ENCODE peak calls at places on chromosome X, in seven cellular contexts. One of them, this sample, is unnamed.

GRCh38 chrX:48835524-48836329 is at the start of gene PCSK1N:
- DNase-seq in iris pigment epithelial cell: no peak
- DNase-seq in SW480: peak; percentile 65
- DNase-seq in stimulated activated CD4-positive, alpha-beta T cell treated with anti-CD3 and anti-CD28 coated beads, Interleukin-4, amount 100 ng/mL, for 24 hours: peak; percentile 11
- DNase-seq in NB4: no peak
- DNase-seq in GM19239: no peak
- DNase-seq in amygdala: peak; percentile 3
- DNase-seq in this sample: peak; percentile 41

GRCh38 chrX:150364347-150365050 is 1.4 kb downstream of the MAMLD1 start:
- DNase-seq in stimulated activated CD4-positive, alpha-beta T cell treated with anti-CD3 and anti-CD28 coated beads, Interleukin-4, amount 100 ng/mL, for 24 hours: peak; percentile 16
- DNase-seq in SW480: peak; percentile 20
- DNase-seq in iris pigment epithelial cell: peak; percentile 34
- DNase-seq in GM19239: no peak
- DNase-seq in NB4: peak; percentile 46
- DNase-seq in amygdala: no peak
- DNase-seq in this sample: peak; percentile 22

GRCh38 chrX:72247206-72247944 is 8.5 kb upstream of the ERCC6L start:
- DNase-seq in amygdala: no peak
- DNase-seq in NB4: no peak
- DNase-seq in GM19239: no peak
- DNase-seq in stimulated activated CD4-positive, alpha-beta T cell treated with anti-CD3 and anti-CD28 coated beads, Interleukin-4, amount 100 ng/mL, for 24 hours: no peak
- DNase-seq in iris pigment epithelial cell: peak; percentile 53
- DNase-seq in SW480: no peak
- DNase-seq in this sample: no peak

GRCh38 chrX:123475068-123475724 is 257.7 kb downstream of the THOC2 start:
- DNase-seq in SW480: no peak
- DNase-seq in amygdala: no peak
- DNase-seq in NB4: no peak
- DNase-seq in stimulated activated CD4-positive, alpha-beta T cell treated with anti-CD3 and anti-CD28 coated beads, Interleukin-4, amount 100 ng/mL, for 24 hours: no peak
- DNase-seq in GM19239: no peak
- DNase-seq in iris pigment epithelial cell: peak; percentile 1
- DNase-seq in this sample: no peak

GRCh38 chrX:154908821-154909220 is 22.7 kb downstream of the F8A1 start:
- DNase-seq in amygdala: no peak
- DNase-seq in iris pigment epithelial cell: no peak
- DNase-seq in GM19239: no peak
- DNase-seq in NB4: no peak
- DNase-seq in SW480: no peak
- DNase-seq in stimulated activated CD4-positive, alpha-beta T cell treated with anti-CD3 and anti-CD28 coated beads, Interleukin-4, amount 100 ng/mL, for 24 hours: no peak
- DNase-seq in this sample: no peak

GRCh38 chrX:46573331-46573895 is at the start of gene CHST7:
- DNase-seq in iris pigment epithelial cell: peak; percentile 64
- DNase-seq in stimulated activated CD4-positive, alpha-beta T cell treated with anti-CD3 and anti-CD28 coated beads, Interleukin-4, amount 100 ng/mL, for 24 hours: peak; percentile 53
- DNase-seq in amygdala: peak; percentile 1
- DNase-seq in SW480: peak; percentile 71
- DNase-seq in GM19239: no peak
- DNase-seq in NB4: peak; percentile 78
- DNase-seq in this sample: peak; percentile 57

GRCh38 chrX:66232296-66232695 is 68.2 kb downstream of the HEPH start:
- DNase-seq in NB4: no peak
- DNase-seq in iris pigment epithelial cell: no peak
- DNase-seq in GM19239: no peak
- DNase-seq in SW480: no peak
- DNase-seq in amygdala: no peak
- DNase-seq in stimulated activated CD4-positive, alpha-beta T cell treated with anti-CD3 and anti-CD28 coated beads, Interleukin-4, amount 100 ng/mL, for 24 hours: no peak
- DNase-seq in this sample: no peak

GRCh38 chrX:39809326-39809725 is 288.4 kb downstream of the BCOR start:
- DNase-seq in amygdala: no peak
- DNase-seq in NB4: peak; percentile 41
- DNase-seq in GM19239: no peak
- DNase-seq in SW480: no peak
- DNase-seq in iris pigment epithelial cell: peak; percentile 48
- DNase-seq in stimulated activated CD4-positive, alpha-beta T cell treated with anti-CD3 and anti-CD28 coated beads, Interleukin-4, amount 100 ng/mL, for 24 hours: no peak
- DNase-seq in this sample: no peak

GRCh38 chrX:145821291-145821897 is 3.8 kb downstream of the SLITRK2 start:
- DNase-seq in amygdala: peak; percentile 55
- DNase-seq in SW480: no peak
- DNase-seq in NB4: no peak
- DNase-seq in iris pigment epithelial cell: no peak
- DNase-seq in GM19239: no peak
- DNase-seq in stimulated activated CD4-positive, alpha-beta T cell treated with anti-CD3 and anti-CD28 coated beads, Interleukin-4, amount 100 ng/mL, for 24 hours: no peak
- DNase-seq in this sample: no peak

GRCh38 chrX:139106111-139106510 is 394.6 kb upstream of the FGF13 start:
- DNase-seq in stimulated activated CD4-positive, alpha-beta T cell treated with anti-CD3 and anti-CD28 coated beads, Interleukin-4, amount 100 ng/mL, for 24 hours: no peak
- DNase-seq in GM19239: no peak
- DNase-seq in iris pigment epithelial cell: peak; percentile 16
- DNase-seq in NB4: no peak
- DNase-seq in amygdala: no peak
- DNase-seq in SW480: no peak
- DNase-seq in this sample: no peak

GRCh38 chrX:110847334-110847733 is 51.7 kb upstream of the CHRDL1 start:
- DNase-seq in GM19239: no peak
- DNase-seq in stimulated activated CD4-positive, alpha-beta T cell treated with anti-CD3 and anti-CD28 coated beads, Interleukin-4, amount 100 ng/mL, for 24 hours: no peak
- DNase-seq in SW480: peak; percentile 42
- DNase-seq in NB4: peak; percentile 58
- DNase-seq in iris pigment epithelial cell: peak; percentile 59
- DNase-seq in amygdala: no peak
- DNase-seq in this sample: no peak

GRCh38 chrX:44871114-44871645 is 1.8 kb upstream of the KDM6A start:
- DNase-seq in iris pigment epithelial cell: no peak
- DNase-seq in stimulated activated CD4-positive, alpha-beta T cell treated with anti-CD3 and anti-CD28 coated beads, Interleukin-4, amount 100 ng/mL, for 24 hours: no peak
- DNase-seq in NB4: no peak
- DNase-seq in GM19239: no peak
- DNase-seq in amygdala: no peak
- DNase-seq in SW480: no peak
- DNase-seq in this sample: no peak

GRCh38 chrX:11376163-11376562 is 83.0 kb downstream of the AMELX start:
- DNase-seq in stimulated activated CD4-positive, alpha-beta T cell treated with anti-CD3 and anti-CD28 coated beads, Interleukin-4, amount 100 ng/mL, for 24 hours: no peak
- DNase-seq in SW480: no peak
- DNase-seq in amygdala: no peak
- DNase-seq in GM19239: no peak
- DNase-seq in NB4: no peak
- DNase-seq in iris pigment epithelial cell: no peak
- DNase-seq in this sample: no peak

GRCh38 chrX:50081282-50081955 is 119.4 kb downstream of the AKAP4 start:
- DNase-seq in amygdala: no peak
- DNase-seq in iris pigment epithelial cell: peak; percentile 29
- DNase-seq in stimulated activated CD4-positive, alpha-beta T cell treated with anti-CD3 and anti-CD28 coated beads, Interleukin-4, amount 100 ng/mL, for 24 hours: no peak
- DNase-seq in SW480: peak; percentile 13
- DNase-seq in NB4: peak; percentile 37
- DNase-seq in GM19239: no peak
- DNase-seq in this sample: no peak

GRCh38 chrX:8988456-8988855 is 45.5 kb downstream of the FAM9B start:
- DNase-seq in GM19239: no peak
- DNase-seq in stimulated activated CD4-positive, alpha-beta T cell treated with anti-CD3 and anti-CD28 coated beads, Interleukin-4, amount 100 ng/mL, for 24 hours: peak; percentile 47
- DNase-seq in NB4: peak; percentile 1
- DNase-seq in SW480: peak; percentile 80
- DNase-seq in iris pigment epithelial cell: peak; percentile 23
- DNase-seq in amygdala: no peak
- DNase-seq in this sample: peak; percentile 9

GRCh38 chrX:149877636-149878035 is 3.3 kb upstream of the MAGEA8 start:
- DNase-seq in NB4: no peak
- DNase-seq in GM19239: no peak
- DNase-seq in iris pigment epithelial cell: peak; percentile 10
- DNase-seq in stimulated activated CD4-positive, alpha-beta T cell treated with anti-CD3 and anti-CD28 coated beads, Interleukin-4, amount 100 ng/mL, for 24 hours: no peak
- DNase-seq in SW480: peak; percentile 39
- DNase-seq in amygdala: no peak
- DNase-seq in this sample: no peak

GRCh38 chrX:4670606-4671005 is 957.2 kb upstream of the PRKX start:
- DNase-seq in NB4: no peak
- DNase-seq in GM19239: no peak
- DNase-seq in iris pigment epithelial cell: no peak
- DNase-seq in amygdala: no peak
- DNase-seq in SW480: no peak
- DNase-seq in stimulated activated CD4-positive, alpha-beta T cell treated with anti-CD3 and anti-CD28 coated beads, Interleukin-4, amount 100 ng/mL, for 24 hours: no peak
- DNase-seq in this sample: no peak

GRCh38 chrX:155592331-155592730 is 20.4 kb downstream of the TMLHE start:
- DNase-seq in NB4: no peak
- DNase-seq in stimulated activated CD4-positive, alpha-beta T cell treated with anti-CD3 and anti-CD28 coated beads, Interleukin-4, amount 100 ng/mL, for 24 hours: no peak
- DNase-seq in GM19239: no peak
- DNase-seq in amygdala: no peak
- DNase-seq in iris pigment epithelial cell: no peak
- DNase-seq in SW480: no peak
- DNase-seq in this sample: no peak

GRCh38 chrX:21840199-21840557 is 761 bp downstream of the MBTPS2 start:
- DNase-seq in NB4: peak; percentile 26
- DNase-seq in amygdala: no peak
- DNase-seq in iris pigment epithelial cell: peak; percentile 12
- DNase-seq in GM19239: no peak
- DNase-seq in stimulated activated CD4-positive, alpha-beta T cell treated with anti-CD3 and anti-CD28 coated beads, Interleukin-4, amount 100 ng/mL, for 24 hours: peak; percentile 36
- DNase-seq in SW480: peak; percentile 3
- DNase-seq in this sample: peak; percentile 5

GRCh38 chrX:46912673-46913491 is 661 bp downstream of the JADE3 start:
- DNase-seq in GM19239: peak; percentile 53
- DNase-seq in iris pigment epithelial cell: peak; percentile 27
- DNase-seq in stimulated activated CD4-positive, alpha-beta T cell treated with anti-CD3 and anti-CD28 coated beads, Interleukin-4, amount 100 ng/mL, for 24 hours: peak; percentile 7
- DNase-seq in SW480: peak; percentile 56
- DNase-seq in NB4: peak; percentile 76
- DNase-seq in amygdala: no peak
- DNase-seq in this sample: peak; percentile 35

GRCh38 chrX:47214435-47215077 is 3.9 kb upstream of the CDK16 start:
- DNase-seq in amygdala: no peak
- DNase-seq in SW480: no peak
- DNase-seq in stimulated activated CD4-positive, alpha-beta T cell treated with anti-CD3 and anti-CD28 coated beads, Interleukin-4, amount 100 ng/mL, for 24 hours: no peak
- DNase-seq in NB4: no peak
- DNase-seq in GM19239: no peak
- DNase-seq in iris pigment epithelial cell: no peak
- DNase-seq in this sample: no peak

This sample was measured in activated naive CD8-positive, alpha-beta T cell treated with anti-CD3 and anti-CD28 coated beads, Interleukin-2, amount 50 U/mL, for 24 hours.